ENCODE peak calls at places on chromosomes 12 and 14, in seven cellular contexts. I is M059J, Y is ACHN, R is HuH-7.5, H is upper lobe of left lung, J is foreskin fibroblast, K is tibial nerve. L is an unnamed sample.

GRCh38 chr12:29448157-29448556 is 49.3 kb downstream of the OVCH1 start:
- DNase-seq in K (no peak), Y (no peak), H (no peak), R (no peak), J (no peak), I (no peak), L (no peak)

GRCh38 chr12:34396861-34397590 is 374.7 kb downstream of the ALG10 start:
- DNase-seq in K (peak; percentile 10), I (no peak), J (no peak), Y (no peak), R (no peak), H (peak; percentile 15), L (no peak)

GRCh38 chr14:22837750-22838538 is 1.6 kb downstream of the MMP14 start:
- DNase-seq in J (no peak), Y (no peak), R (no peak), H (no peak), I (peak; percentile 56), K (peak; percentile 68), L (no peak)

GRCh38 chr12:101671157-101671791 is 26.2 kb upstream of the CHPT1 start:
- DNase-seq in H (peak; percentile 56), K (no peak), Y (no peak), J (no peak), I (no peak), R (no peak), L (no peak)

GRCh38 chr14:32252030-32252670 is 49.1 kb upstream of the RNU6-8 start:
- DNase-seq in H (peak; percentile 61), K (peak; percentile 18), Y (peak; percentile 73), J (peak; percentile 49), R (peak; percentile 47), I (peak; percentile 71), L (peak; percentile 79)

GRCh38 chr14:99116741-99117295 is 155.2 kb downstream of the BCL11B start:
- DNase-seq in J (no peak), I (no peak), H (no peak), K (no peak), R (no peak), Y (no peak), L (no peak)

GRCh38 chr14:49052516-49052915 is 533.7 kb downstream of the RPS29 start:
- DNase-seq in K (no peak), R (no peak), I (peak; percentile 13), J (peak; percentile 2), Y (peak; percentile 34), H (no peak), L (no peak)

GRCh38 chr12:1496162-1496925 is 98.0 kb downstream of the FBXL14 start:
- DNase-seq in K (no peak), R (no peak), J (no peak), H (no peak), I (peak; percentile 27), Y (no peak), L (no peak)

GRCh38 chr12:80272516-80272915 is 171.5 kb upstream of the PTPRQ start:
- DNase-seq in I (no peak), H (no peak), R (no peak), K (no peak), Y (no peak), J (no peak), L (peak; percentile 63)

GRCh38 chr12:27359578-27360340 is 27.1 kb downstream of the BMAL2 start:
- DNase-seq in I (peak; percentile 13), Y (no peak), K (no peak), J (no peak), R (no peak), H (no peak), L (no peak)

GRCh38 chr12:85794551-85794950 is 41.7 kb downstream of the RASSF9 start:
- DNase-seq in K (no peak), R (no peak), I (peak; percentile 39), Y (no peak), J (no peak), H (no peak), L (no peak)

GRCh38 chr12:107536613-107537012 is 149.0 kb upstream of the PWP1 start:
- DNase-seq in H (no peak), K (no peak), I (peak; percentile 11), J (no peak), R (no peak), Y (no peak), L (no peak)

GRCh38 chr14:104966261-104967143 is 11.7 kb downstream of the AHNAK2 start:
- DNase-seq in Y (no peak), H (no peak), R (no peak), I (no peak), K (no peak), J (no peak), L (no peak)

GRCh38 chr12:69570545-69571399 is 14.5 kb upstream of the CCT2 start:
- DNase-seq in I (peak; percentile 52), H (peak; percentile 55), R (no peak), Y (peak; percentile 86), K (peak; percentile 23), J (peak; percentile 33), L (peak; percentile 70)

GRCh38 chr14:105989746-105990302 is 463.4 kb downstream of the TMEM121 start:
- DNase-seq in Y (no peak), R (no peak), H (no peak), I (peak; percentile 41), K (no peak), J (no peak), L (no peak)

GRCh38 chr14:87643005-87643404 is 350.0 kb downstream of the GALC start:
- DNase-seq in Y (no peak), K (no peak), I (no peak), H (no peak), R (no peak), J (no peak), L (peak; percentile 46)

GRCh38 chr12:56163533-56164344 is 5.6 kb downstream of the MYL6 start:
- DNase-seq in I (peak; percentile 25), R (no peak), Y (no peak), H (no peak), J (no peak), K (no peak), L (no peak)

GRCh38 chr12:126353604-126354003 is 1288.4 kb downstream of the AACS start:
- DNase-seq in K (no peak), J (no peak), Y (no peak), H (no peak), I (no peak), R (no peak), L (no peak)

GRCh38 chr12:130195776-130196175 is 33.5 kb downstream of the FZD10 start:
- DNase-seq in H (no peak), K (no peak), I (no peak), J (no peak), R (no peak), Y (no peak), L (no peak)

GRCh38 chr12:3680919-3681594 is 71.9 kb downstream of the CRACR2A start:
- DNase-seq in J (no peak), R (no peak), H (no peak), Y (no peak), I (no peak), K (no peak), L (no peak)

GRCh38 chr14:85529803-85530574 is at the start of gene FLRT2:
- DNase-seq in I (no peak), J (no peak), Y (no peak), K (peak; percentile 82), R (peak; percentile 30), H (no peak), L (peak; percentile 46)

GRCh38 chr14:50830932-50831703 is at the start of gene NIN:
- DNase-seq in J (peak; percentile 81), Y (peak; percentile 82), K (peak; percentile 54), R (peak; percentile 53), H (peak; percentile 82), I (peak; percentile 75), L (peak; percentile 65)

GRCh38 chr12:70443274-70443673 is 77.2 kb downstream of the KCNMB4 start:
- DNase-seq in K (no peak), J (no peak), Y (no peak), R (no peak), H (no peak), I (peak; percentile 69), L (no peak)

GRCh38 chr12:27176765-27177164 is 67.3 kb upstream of the STK38L start:
- DNase-seq in J (peak; percentile 62), R (no peak), H (no peak), Y (peak; percentile 19), K (no peak), I (no peak), L (no peak)

GRCh38 chr12:40714636-40715035 is 22.4 kb downstream of the CNTN1 start:
- DNase-seq in R (no peak), K (no peak), J (no peak), I (no peak), Y (no peak), H (no peak), L (no peak)

GRCh38 chr14:47675489-47676300 is at the start of gene MDGA2:
- DNase-seq in J (no peak), Y (peak; percentile 76), H (no peak), I (no peak), R (no peak), K (no peak), L (peak; percentile 67)

GRCh38 chr12:101590383-101590782 is 4.4 kb upstream of the MYBPC1 start:
- DNase-seq in K (no peak), J (no peak), Y (no peak), H (no peak), R (no peak), I (no peak), L (no peak)

GRCh38 chr14:72270341-72270740 is 338.1 kb downstream of the RGS6 start:
- DNase-seq in J (no peak), I (no peak), R (no peak), H (no peak), Y (no peak), K (no peak), L (no peak)

GRCh38 chr14:41505491-41505890 is 101.2 kb upstream of the LRFN5 start:
- DNase-seq in K (no peak), H (no peak), J (no peak), Y (no peak), R (no peak), I (no peak), L (no peak)

GRCh38 chr12:51419473-51420228 is 5.0 kb upstream of the SLC4A8 start:
- DNase-seq in H (no peak), R (no peak), I (no peak), Y (peak; percentile 11), J (peak; percentile 13), K (no peak), L (peak; percentile 48)

GRCh38 chr12:67268335-67268895 is 743 bp upstream of the CAND1 start:
- DNase-seq in J (peak; percentile 97), H (peak; percentile 96), K (peak; percentile 77), Y (peak; percentile 100), R (peak; percentile 92), I (peak; percentile 98), L (peak; percentile 100)